ENCODE peak calls at places on chromosomes 11 and 22, in four cellular contexts. I is cardiac fibroblast, C is pancreas, A is upper lobe of right lung. Q is an unnamed sample.

GRCh38 chr11:134036484-134037092 is 32.3 kb upstream of the JAM3 start:
- DNase-seq in C (peak), A (no peak), I (no peak), Q (no peak)

GRCh38 chr11:9754041-9754471 is 90.2 kb downstream of the SWAP70 start:
- DNase-seq in C (no peak), I (no peak), A (no peak), Q (no peak)

GRCh38 chr22:36350751-36351594 is 36.8 kb downstream of the MYH9 start:
- DNase-seq in C (no peak), A (no peak), I (no peak), Q (no peak)

GRCh38 chr11:63985812-63986155 is 454 bp upstream of the OTUB1 start:
- DNase-seq in A (peak), I (no peak), C (no peak), Q (no peak)

GRCh38 chr22:48719978-48720661 is 1107.6 kb downstream of the BRD1 start:
- DNase-seq in A (peak), I (no peak), C (no peak), Q (no peak)

GRCh38 chr22:25027959-25028840 is 75.7 kb downstream of the KIAA1671 start:
- DNase-seq in I (peak), C (no peak), A (peak), Q (peak)

GRCh38 chr11:125621995-125622394 is 3.0 kb upstream of the CHEK1 start:
- DNase-seq in C (no peak), I (peak), A (no peak), Q (no peak)

GRCh38 chr11:726278-726915 is 20.4 kb downstream of the EPS8L2 start:
- DNase-seq in A (peak), C (peak), I (no peak), Q (no peak)

GRCh38 chr11:46295312-46295995 is 18.0 kb downstream of the CREB3L1 start:
- DNase-seq in A (peak), C (peak), I (peak), Q (peak)

GRCh38 chr11:118606157-118606843 is 1.1 kb upstream of the PHLDB1 start:
- DNase-seq in C (no peak), I (no peak), A (no peak), Q (peak)

GRCh38 chr11:125569913-125570621 is 790 bp downstream of the EI24 start:
- DNase-seq in I (no peak), A (no peak), C (peak), Q (no peak)

GRCh38 chr22:19038728-19039447 is 83.3 kb downstream of the DGCR2 start:
- DNase-seq in I (no peak), C (no peak), A (peak), Q (no peak)

GRCh38 chr11:4464216-4465159 is 15.4 kb downstream of the OR52K2 start:
- DNase-seq in A (no peak), C (no peak), I (no peak), Q (no peak)

GRCh38 chr11:36462321-36462720 is 47.8 kb downstream of the TRAF6 start:
- DNase-seq in I (no peak), C (no peak), A (no peak), Q (no peak)

GRCh38 chr11:64727131-64727530 is 4.1 kb upstream of the NRXN2 start:
- DNase-seq in C (no peak), A (peak), I (no peak), Q (no peak)

GRCh38 chr11:94127632-94128031 is 1.0 kb upstream of the PANX1 start:
- DNase-seq in C (no peak), A (no peak), I (no peak), Q (no peak)

GRCh38 chr22:46547179-46547882 is 9.9 kb upstream of the CELSR1 start:
- DNase-seq in C (no peak), I (peak), A (no peak), Q (peak)

GRCh38 chr11:116771935-116772334 is 852 bp downstream of the BUD13 start:
- DNase-seq in A (no peak), C (no peak), I (no peak), Q (no peak)

GRCh38 chr22:30922151-30922611 is 46.4 kb downstream of the MORC2 start:
- DNase-seq in C (peak), A (peak), I (peak), Q (peak)

GRCh38 chr11:117876341-117877119 is at the start of gene FXYD6:
- DNase-seq in C (no peak), A (peak), I (peak), Q (peak)

GRCh38 chr11:87366766-87367405 is 329.2 kb downstream of the TMEM135 start:
- DNase-seq in A (no peak), I (no peak), C (no peak), Q (no peak)

GRCh38 chr11:96567667-96568066 is 177.9 kb downstream of the JRKL start:
- DNase-seq in I (no peak), A (no peak), C (no peak), Q (no peak)

GRCh38 chr11:1397146-1397861 is 7.6 kb downstream of the BRSK2 start:
- DNase-seq in A (no peak), I (no peak), C (no peak), Q (no peak)

GRCh38 chr11:130089669-130090063 is 20.0 kb downstream of the APLP2 start:
- DNase-seq in A (no peak), I (no peak), C (no peak), Q (no peak)

GRCh38 chr22:26360169-26360885 is 68.7 kb upstream of the ASPHD2 start:
- DNase-seq in A (no peak), C (peak), I (peak), Q (peak)

GRCh38 chr11:122028561-122028960 is 87.5 kb downstream of the BLID start:
- DNase-seq in I (no peak), A (no peak), C (no peak), Q (no peak)

GRCh38 chr22:29314074-29314473 is 1.4 kb downstream of the RASL10A start:
- DNase-seq in A (no peak), C (no peak), I (no peak), Q (no peak)

GRCh38 chr11:70225629-70226582 is 22.8 kb downstream of the FADD start:
- DNase-seq in A (no peak), I (peak), C (no peak), Q (no peak)

GRCh38 chr11:95301497-95301896 is 70.5 kb upstream of the SESN3 start:
- DNase-seq in C (peak), A (no peak), I (peak), Q (no peak)

GRCh38 chr11:46850829-46851380 is 4.8 kb upstream of the CKAP5 start:
- DNase-seq in I (no peak), C (no peak), A (no peak), Q (no peak)

GRCh38 chr11:110373061-110373702 is 56.6 kb upstream of the FDX1 start:
- DNase-seq in C (no peak), I (peak), A (no peak), Q (no peak)

GRCh38 chr11:102590646-102591045 is 34.5 kb downstream of the MMP20 start:
- DNase-seq in A (no peak), C (no peak), I (no peak), Q (no peak)

GRCh38 chr11:43556892-43557291 is 123.6 kb upstream of the HSD17B12 start:
- DNase-seq in C (no peak), I (no peak), A (no peak), Q (no peak)

GRCh38 chr11:75233688-75234295 is 6.8 kb upstream of the TPBGL start:
- DNase-seq in A (no peak), C (peak), I (peak), Q (peak)

GRCh38 chr11:36110698-36111410 is 167.0 kb downstream of the LDLRAD3 start:
- DNase-seq in I (no peak), A (no peak), C (no peak), Q (no peak)

DNA sequence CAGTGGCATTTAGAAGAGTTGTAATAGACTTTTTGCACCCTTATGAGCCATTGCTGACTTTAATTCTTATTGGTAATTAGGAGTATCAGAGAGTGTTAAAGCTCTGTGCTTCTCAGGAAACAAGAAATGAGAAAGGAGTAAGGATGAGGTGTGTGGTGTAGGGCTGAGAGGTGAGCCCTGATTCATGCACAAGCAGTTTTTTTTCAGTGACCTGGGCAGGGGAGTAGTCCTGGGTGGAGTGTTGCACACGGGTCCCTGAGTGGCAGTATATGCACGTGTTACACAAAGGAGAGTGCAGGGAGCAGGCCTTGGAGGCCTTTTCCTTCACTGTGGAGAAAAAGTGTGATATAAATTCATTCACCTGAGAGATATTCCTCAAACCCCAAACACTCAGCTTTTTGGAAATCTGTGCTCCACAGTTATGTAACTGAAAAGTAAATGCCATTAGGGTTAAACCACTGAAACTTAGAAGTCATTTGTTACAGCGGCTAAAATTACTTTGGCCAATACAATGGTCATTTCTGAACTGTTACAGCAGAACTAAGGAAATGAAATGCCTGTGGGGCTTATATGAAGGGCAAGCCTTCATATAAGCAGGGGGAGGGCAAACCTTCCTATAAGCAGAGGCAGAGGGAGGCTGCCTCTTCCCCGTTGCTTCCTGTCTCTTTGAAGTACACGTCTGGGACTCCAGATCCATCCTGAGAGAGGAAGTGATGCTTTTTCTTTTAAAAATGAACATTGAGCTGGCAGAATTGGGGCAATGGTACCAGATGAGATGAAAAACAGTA is 62.6 kb upstream of the OLFML1 start:
- DNase-seq in I (no peak), A (no peak), C (no peak), Q (no peak)
- TF ChIP-seq CTCF in I (no peak), A (no peak), C (no peak), Q (no peak)

DNA sequence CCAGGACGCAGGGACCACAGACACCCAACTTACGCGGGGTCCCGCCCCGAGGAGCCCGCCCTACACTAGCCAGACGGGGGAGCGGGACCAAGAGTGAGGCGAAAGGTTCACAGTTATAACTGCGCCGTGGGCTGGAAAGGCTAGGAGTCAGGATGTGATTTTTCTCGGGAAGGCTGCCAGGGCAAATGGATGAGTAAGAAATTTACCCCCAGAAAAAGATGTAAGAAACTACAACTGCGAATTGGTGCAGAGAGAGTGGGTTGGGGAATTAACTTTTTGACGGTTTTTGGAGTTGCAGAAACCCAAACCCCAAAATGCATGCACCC is 1.3 kb downstream of the TSPAN18 start:
- DNase-seq in I (no peak), C (no peak), A (no peak), Q (no peak)
- H3K4me3 ChIP-seq in I (no peak), C (no peak), A (peak), Q (peak)

GRCh38 chr22:22533863-22534262 is 13.8 kb upstream of the ZNF280A start:
- DNase-seq in A (no peak), C (no peak), I (no peak), Q (no peak)
- TF ChIP-seq CTCF in A (no peak), C (no peak), I (no peak), Q (no peak)

GRCh38 chr11:98068251-98068650 is 952.5 kb upstream of the CNTN5 start:
- DNase-seq in C (no peak), A (no peak), I (no peak), Q (no peak)

GRCh38 chr11:98069861-98070260 is 950.9 kb upstream of the CNTN5 start:
- DNase-seq in C (no peak), A (no peak), I (no peak), Q (no peak)
- H3K4me3 ChIP-seq in C (no peak), A (no peak), I (no peak), Q (no peak)

DNA sequence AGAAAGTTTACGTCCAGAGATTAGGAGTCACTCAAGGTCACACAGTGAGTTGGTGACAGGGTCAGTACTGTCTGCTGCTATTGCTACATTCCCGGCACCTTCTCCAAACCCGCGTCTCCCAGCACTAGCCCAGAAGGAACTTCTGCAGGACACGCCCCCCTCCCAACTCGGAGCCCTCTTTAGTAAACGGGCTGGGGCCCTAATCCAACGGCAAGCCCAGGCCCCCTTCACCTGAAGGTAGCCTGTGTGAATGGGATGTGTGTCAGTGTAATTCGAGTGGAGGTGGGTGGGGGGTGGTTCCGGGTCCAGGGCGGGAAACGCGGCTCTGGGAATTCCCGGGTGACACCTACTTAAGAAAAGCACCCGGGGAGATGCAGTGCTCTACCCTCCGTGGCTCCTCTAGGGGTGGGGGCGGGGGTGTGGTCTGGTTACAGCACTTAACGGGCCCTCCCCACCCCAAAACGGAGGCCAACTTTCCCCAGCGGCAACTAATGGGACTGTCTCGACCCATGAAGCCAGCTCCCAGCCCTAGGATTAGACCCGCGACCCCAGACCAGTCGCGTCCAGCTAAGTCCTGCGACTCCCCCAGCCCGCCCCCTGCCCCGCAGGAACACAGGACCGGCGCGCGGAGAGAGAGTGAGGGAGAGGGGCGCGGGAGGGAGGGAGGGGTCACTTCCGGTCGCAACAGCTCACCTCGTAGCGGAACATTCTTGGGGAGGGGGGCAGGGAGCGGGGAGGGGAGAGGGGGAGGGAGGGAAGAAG is 468 bp downstream of the PATL1 start:
- DNase-seq in C (peak), I (peak), A (peak), Q (peak)
- TF ChIP-seq CTCF in C (no peak), I (peak), A (peak), Q (no peak)

DNA sequence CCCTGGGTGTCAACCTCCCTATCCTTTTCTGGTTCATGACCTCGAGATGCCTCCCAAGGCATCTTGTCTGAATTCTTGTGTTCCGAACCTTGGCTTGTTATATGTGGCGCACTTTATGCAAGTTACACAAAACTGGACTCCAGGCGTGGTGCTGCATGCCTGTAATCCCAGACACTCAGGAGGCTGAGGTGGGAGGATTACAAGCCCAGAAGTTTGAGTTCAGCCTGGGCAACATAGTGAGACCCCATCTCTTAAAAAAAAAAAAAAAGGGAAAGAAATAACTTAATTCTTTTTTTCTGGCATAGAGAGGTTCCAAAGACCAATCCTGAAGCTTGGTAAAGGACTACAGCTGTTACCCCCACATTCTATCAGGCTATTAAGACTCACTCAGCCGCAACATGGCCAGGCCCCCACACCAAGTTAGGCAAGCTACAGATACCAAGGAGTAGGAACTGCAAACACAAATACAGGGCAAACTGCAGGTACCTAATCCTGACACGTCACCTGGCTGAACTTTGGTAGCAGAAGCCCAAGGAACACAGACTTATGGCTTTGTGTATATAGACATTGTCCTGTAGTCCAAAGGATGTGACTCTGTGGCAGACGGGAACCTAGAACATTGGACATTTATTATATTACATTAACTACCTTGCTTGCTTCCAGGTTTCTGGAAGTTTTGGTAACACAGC is 1.3 kb downstream of the C11orf24 start:
- DNase-seq in I (no peak), C (no peak), A (no peak), Q (no peak)
- H3K4me3 ChIP-seq in I (peak), C (no peak), A (peak), Q (peak)

GRCh38 chr11:5967708-5968107 is 586 bp downstream of the OR56A5 start:
- DNase-seq in A (no peak), I (no peak), C (no peak), Q (no peak)
- TF ChIP-seq CTCF in A (no peak), I (no peak), C (no peak), Q (no peak)

Q was measured in heart left ventricle.